ENCODE peak calls at places on chromosomes 1 and 21, in five cellular contexts. H is dorsolateral prefrontal cortex; B is H4; M is HCEC 1CT; R is activated CD4-positive, alpha-beta T cell treated with anti-CD3 and anti-CD28 coated beads for 1 hour. G is an unnamed sample.
A peak's percentile ranks its signal among the peaks of the same experiment; 100 is the strongest.

GRCh38 chr21:42411197-42411869 is 7.6 kb downstream of the UBASH3A start:
- DNase-seq in H (no peak), B (no peak), M (no peak), R (no peak), G (no peak)

GRCh38 chr1:234355782-234356510 is 17.3 kb upstream of the COA6 start:
- DNase-seq in H (no peak), B (no peak), M (no peak), R (no peak), G (no peak)

GRCh38 chr1:197269053-197269452 is 1.0 kb downstream of the CRB1 start:
- DNase-seq in H (no peak), B (no peak), M (no peak), R (no peak), G (no peak)

GRCh38 chr1:230335861-230336549 is 90.1 kb downstream of the PGBD5 start:
- DNase-seq in H (no peak), B (no peak), M (no peak), R (no peak), G (no peak)

GRCh38 chr1:207956976-207957375 is 46.1 kb upstream of the CD34 start:
- DNase-seq in H (no peak), B (no peak), M (no peak), R (no peak), G (no peak)

GRCh38 chr1:21624577-21625389 is 44.4 kb downstream of the RAP1GAP start:
- DNase-seq in H (no peak), B (no peak), M (no peak), R (no peak), G (no peak)

GRCh38 chr1:204975568-204976235 is 67.3 kb upstream of the CNTN2 start:
- DNase-seq in H (no peak), B (peak; percentile 24), M (peak; percentile 9), R (peak; percentile 18), G (peak; percentile 38)

GRCh38 chr1:78113156-78113916 is 67.6 kb downstream of the GIPC2 start:
- DNase-seq in H (no peak), B (no peak), M (no peak), R (no peak), G (no peak)

GRCh38 chr1:51738681-51739080 is 121.8 kb downstream of the OSBPL9 start:
- DNase-seq in H (no peak), B (no peak), M (no peak), R (no peak), G (no peak)

GRCh38 chr1:156337888-156338179 is 258 bp downstream of the CCT3 start:
- DNase-seq in H (no peak), B (no peak), M (no peak), R (no peak), G (no peak)

GRCh38 chr1:25996966-25997758 is 701 bp downstream of the PAFAH2 start:
- DNase-seq in H (no peak), B (no peak), M (peak; percentile 69), R (no peak), G (no peak)

GRCh38 chr1:161222175-161223019 is 1.0 kb downstream of the APOA2 start:
- DNase-seq in H (no peak), B (no peak), M (no peak), R (no peak), G (no peak)

GRCh38 chr1:59079434-59080135 is 217.3 kb upstream of the FGGY start:
- DNase-seq in H (no peak), B (no peak), M (peak; percentile 24), R (no peak), G (no peak)

GRCh38 chr1:196609114-196609737 is 986 bp upstream of the KCNT2 start:
- DNase-seq in H (no peak), B (no peak), M (no peak), R (no peak), G (no peak)

G was measured in activated B cell treated with CpG ODN at 0.5 μM for 24 hours.